ENCODE peak calls at places on chromosomes 4 and X, in four cellular contexts. E is cerebellar cortex, M is amniotic epithelial cell, V is NCI-H1092 treated with DMSO at 0.1 percent for 48 hours. I is an unnamed sample.
A peak's percentile ranks its signal among the peaks of the same experiment; 100 is the strongest.

GRCh38 chr4:77432702-77433101 is 172.9 kb upstream of the CXCL13 start:
- DNase-seq in E (no peak), M (no peak), V (no peak), I (no peak)

GRCh38 chrX:151458824-151459223 is 61.8 kb downstream of the VMA21 start:
- DNase-seq in E (no peak), M (peak; percentile 84), V (no peak), I (no peak)

GRCh38 chrX:48468247-48468671 is 1.8 kb downstream of the SLC38A5 start:
- DNase-seq in E (no peak), M (no peak), V (no peak), I (no peak)

GRCh38 chr4:180999217-180999616 is 1244.0 kb upstream of the TENM3 start:
- DNase-seq in E (no peak), M (no peak), V (peak; percentile 31), I (peak; percentile 21)

GRCh38 chr4:70601422-70602039 is 9.5 kb downstream of the AMBN start:
- DNase-seq in E (peak; percentile 69), M (peak; percentile 80), V (peak; percentile 72), I (peak; percentile 45)

GRCh38 chrX:12950851-12951589 is 23.9 kb upstream of the TMSB4X start:
- DNase-seq in E (peak; percentile 64), M (peak; percentile 55), V (no peak), I (no peak)

GRCh38 chr4:139950568-139950967 is 203.4 kb downstream of the MAML3 start:
- DNase-seq in E (no peak), M (peak; percentile 74), V (no peak), I (no peak)

GRCh38 chr4:143353797-143354196 is 17.1 kb downstream of the GAB1 start:
- DNase-seq in E (no peak), M (no peak), V (no peak), I (no peak)

GRCh38 chr4:168039593-168039992 is 52.7 kb upstream of the ANXA10 start:
- DNase-seq in E (no peak), M (no peak), V (no peak), I (no peak)

GRCh38 chr4:683982-684571 is 4.9 kb downstream of the SLC49A3 start:
- DNase-seq in E (peak; percentile 65), M (peak; percentile 65), V (peak; percentile 60), I (no peak)

GRCh38 chr4:159174645-159175147 is 71.8 kb downstream of the RAPGEF2 start:
- DNase-seq in E (no peak), M (no peak), V (no peak), I (no peak)

GRCh38 chr4:151231915-151232595 is 44.9 kb upstream of the PRSS48 start:
- DNase-seq in E (no peak), M (peak; percentile 89), V (no peak), I (no peak)

GRCh38 chrX:70454441-70455365 is 10.1 kb downstream of the DLG3 start:
- DNase-seq in E (peak; percentile 78), M (peak; percentile 50), V (peak; percentile 93), I (peak; percentile 88)

GRCh38 chr4:38728651-38729141 is 54.1 kb downstream of the TLR10 start:
- DNase-seq in E (no peak), M (no peak), V (peak; percentile 21), I (peak; percentile 76)

GRCh38 chrX:66914082-66914481 is 275.2 kb upstream of the EDA2R start:
- DNase-seq in E (no peak), M (no peak), V (no peak), I (no peak)

GRCh38 chr4:94995684-94996394 is 238.1 kb downstream of the BMPR1B start:
- DNase-seq in E (peak; percentile 14), M (no peak), V (no peak), I (peak; percentile 11)

GRCh38 chr4:22686156-22686555 is 6.6 kb upstream of the GBA3 start:
- DNase-seq in E (no peak), M (no peak), V (no peak), I (peak; percentile 34)

GRCh38 chr4:115145393-115146160 is 32.2 kb upstream of the NDST4 start:
- DNase-seq in E (no peak), M (no peak), V (peak; percentile 91), I (peak; percentile 96)

GRCh38 chr4:134610956-134611355 is 409.4 kb upstream of the PABPC4L start:
- DNase-seq in E (no peak), M (no peak), V (no peak), I (no peak)

GRCh38 chr4:119238068-119238722 is 25.7 kb downstream of the USP53 start:
- DNase-seq in E (no peak), M (no peak), V (no peak), I (no peak)

I was measured in COR-L47.